ENCODE peak calls at places on chromosomes 12 and 14, in five cellular contexts. Z is GM03348; N is activated naive CD8-positive, alpha-beta T cell treated with anti-CD3 and anti-CD28 coated beads, Interleukin-2, amount 50 U/mL, for 24 hours; G is astrocyte of the spinal cord; L is NCI-H2081. K is an unnamed sample.

GRCh38 chr12:109709401-109710278 is 4.0 kb upstream of the FAM222A start:
- DNase-seq in Z (no peak), N (no peak), G (no peak), L (no peak), K (no peak)

GRCh38 chr14:95946867-95947266 is 70.2 kb downstream of the TUNAR start:
- DNase-seq in Z (no peak), N (no peak), G (no peak), L (no peak), K (no peak)

GRCh38 chr14:92959189-92959531 is 36.2 kb downstream of the CHGA start:
- DNase-seq in Z (no peak), N (no peak), G (no peak), L (peak; percentile 94), K (no peak)

GRCh38 chr14:36935976-36936678 is 236.3 kb downstream of the SLC25A21 start:
- DNase-seq in Z (no peak), N (no peak), G (no peak), L (no peak), K (no peak)

GRCh38 chr14:96662116-96662901 is 134.9 kb upstream of the VRK1 start:
- DNase-seq in Z (no peak), N (no peak), G (no peak), L (peak; percentile 51), K (no peak)

GRCh38 chr12:14366211-14366762 is 805 bp downstream of the ATF7IP start:
- DNase-seq in Z (peak; percentile 14), N (no peak), G (no peak), L (peak; percentile 51), K (no peak)

GRCh38 chr14:104746951-104747481 is 5.9 kb upstream of the SIVA1 start:
- DNase-seq in Z (peak; percentile 71), N (no peak), G (no peak), L (peak; percentile 64), K (no peak)

GRCh38 chr14:66284346-66284745 is 201.8 kb upstream of the CCDC196 start:
- DNase-seq in Z (no peak), N (no peak), G (peak; percentile 19), L (no peak), K (no peak)

GRCh38 chr12:55017421-55017820 is 2.4 kb upstream of the NEUROD4 start:
- DNase-seq in Z (no peak), N (no peak), G (no peak), L (no peak), K (no peak)

GRCh38 chr14:101111620-101112290 is 208.2 kb upstream of the RTL1 start:
- DNase-seq in Z (no peak), N (no peak), G (no peak), L (no peak), K (no peak)

GRCh38 chr12:111570090-111570961 is 28.8 kb downstream of the ATXN2 start:
- DNase-seq in Z (peak; percentile 82), N (no peak), G (peak; percentile 79), L (no peak), K (no peak)

GRCh38 chr12:54984602-54985376 is at the start of gene TESPA1:
- DNase-seq in Z (no peak), N (peak; percentile 82), G (no peak), L (no peak), K (no peak)

GRCh38 chr14:105490318-105490571 is 801 bp upstream of the TEDC1 start:
- DNase-seq in Z (no peak), N (no peak), G (no peak), L (no peak), K (no peak)

GRCh38 chr12:117646595-117646994 is 285.2 kb upstream of the NOS1 start:
- DNase-seq in Z (no peak), N (no peak), G (no peak), L (peak; percentile 12), K (no peak)

GRCh38 chr14:76371066-76371465 is 4.9 kb upstream of the ESRRB start:
- DNase-seq in Z (no peak), N (no peak), G (no peak), L (no peak), K (no peak)

GRCh38 chr12:45969084-45969483 is 21.3 kb downstream of the SCAF11 start:
- DNase-seq in Z (peak; percentile 32), N (no peak), G (peak; percentile 36), L (no peak), K (no peak)

GRCh38 chr12:130523863-130524614 is 186.4 kb downstream of the PIWIL1 start:
- DNase-seq in Z (no peak), N (no peak), G (no peak), L (no peak), K (no peak)

GRCh38 chr14:96274122-96274910 is 18.3 kb downstream of the BDKRB1 start:
- DNase-seq in Z (peak; percentile 69), N (no peak), G (no peak), L (no peak), K (peak; percentile 46)

GRCh38 chr12:25422241-25422640 is 130.8 kb downstream of the LMNTD1 start:
- DNase-seq in Z (no peak), N (no peak), G (no peak), L (no peak), K (no peak)

K was measured in chondrocyte.